ENCODE peak calls at places on chromosomes 2 and 18, in six cellular contexts. Q is suprapubic skin, H is H1, C is Caco-2, Z is lower lobe of right lung, I is OCI-LY7. U is an unnamed sample. For H3K9me3, the result is how much of the 10 kb centered on the place peaks cover.

GRCh38 chr2:39118786-39119499 is 1.9 kb downstream of the SOS1 start:
- DNase-seq in Q (no peak), H (no peak), C (no peak), Z (no peak), I (peak), U (no peak)

GRCh38 chr2:204365778-204366177 is 179.5 kb upstream of the PARD3B start:
- DNase-seq in Q (no peak), H (no peak), C (no peak), Z (no peak), I (no peak), U (no peak)

GRCh38 chr2:172096661-172097547 is 5.8 kb downstream of the DLX2 start:
- DNase-seq in Q (no peak), H (peak), C (peak), Z (no peak), I (no peak), U (no peak)

GRCh38 chr18:22171263-22171838 is 2.0 kb downstream of the GATA6 start:
- DNase-seq in Q (no peak), H (peak), C (no peak), Z (no peak), I (no peak), U (no peak)

GRCh38 chr18:32714571-32715148 is 58.2 kb downstream of the KLHL14 start:
- DNase-seq in Q (no peak), H (peak), C (no peak), Z (no peak), I (peak), U (no peak)

GRCh38 chr18:61991836-61992235 is 99.0 kb upstream of the RNF152 start:
- DNase-seq in Q (no peak), H (no peak), C (no peak), Z (no peak), I (no peak), U (no peak)

GRCh38 chr2:235966396-235966795 is 201.8 kb downstream of the GBX2 start:
- DNase-seq in Q (no peak), H (no peak), C (no peak), Z (no peak), I (no peak), U (no peak)

GRCh38 chr2:239793851-239794250 is 231.3 kb downstream of the NDUFA10 start:
- DNase-seq in Q (no peak), H (no peak), C (no peak), Z (no peak), I (no peak), U (peak)

GRCh38 chr2:190343500-190344274 is at the start of gene INPP1:
- DNase-seq in Q (peak), H (peak), C (peak), Z (peak), I (peak), U (peak)

GRCh38 chr2:111117666-111118454 is 2.9 kb upstream of the BCL2L11 start:
- DNase-seq in Q (peak), H (peak), C (no peak), Z (peak), I (no peak), U (no peak)

GRCh38 chr2:70561893-70562292 is 8.3 kb upstream of the TGFA start:
- DNase-seq in Q (no peak), H (no peak), C (no peak), Z (no peak), I (no peak), U (no peak)

GRCh38 chr2:204325468-204325867 is 219.8 kb upstream of the PARD3B start:
- DNase-seq in Q (no peak), H (peak), C (peak), Z (no peak), I (peak), U (peak)

GRCh38 chr18:48816554-48816953 is 134.2 kb downstream of the SMAD7 start:
- DNase-seq in Q (peak), H (no peak), C (no peak), Z (peak), I (no peak), U (no peak)

GRCh38 chr18:75211721-75212625 is 1.4 kb downstream of the TSHZ1 start:
- DNase-seq in Q (peak), H (peak), C (peak), Z (peak), I (peak), U (peak)

GRCh38 chr2:199977984-199978415 is 22.6 kb downstream of the MAIP1 start:
- DNase-seq in Q (no peak), H (no peak), C (peak), Z (no peak), I (no peak), U (peak)
- TF ChIP-seq CTCF in Q (no peak), H (no peak), C (no peak), Z (no peak), I (no peak), U (no peak)

GRCh38 chr2:169109502-169110409 is 40.4 kb downstream of the DHRS9 start:
- DNase-seq in Q (peak), H (peak), C (peak), Z (peak), I (peak), U (peak)
- H3K4me3 ChIP-seq in Q (no peak), H (peak), C (no peak), Z (no peak), I (no peak), U (no peak)

GRCh38 chr2:13581471-13581870 is 864.7 kb downstream of the TRIB2 start:
- DNase-seq in Q (no peak), H (peak), C (no peak), Z (no peak), I (no peak), U (no peak)
- H3K9me3 ChIP-seq in Q (under half), H (under half), C (under half), Z (under half), I (under half), U (under half)

DNA sequence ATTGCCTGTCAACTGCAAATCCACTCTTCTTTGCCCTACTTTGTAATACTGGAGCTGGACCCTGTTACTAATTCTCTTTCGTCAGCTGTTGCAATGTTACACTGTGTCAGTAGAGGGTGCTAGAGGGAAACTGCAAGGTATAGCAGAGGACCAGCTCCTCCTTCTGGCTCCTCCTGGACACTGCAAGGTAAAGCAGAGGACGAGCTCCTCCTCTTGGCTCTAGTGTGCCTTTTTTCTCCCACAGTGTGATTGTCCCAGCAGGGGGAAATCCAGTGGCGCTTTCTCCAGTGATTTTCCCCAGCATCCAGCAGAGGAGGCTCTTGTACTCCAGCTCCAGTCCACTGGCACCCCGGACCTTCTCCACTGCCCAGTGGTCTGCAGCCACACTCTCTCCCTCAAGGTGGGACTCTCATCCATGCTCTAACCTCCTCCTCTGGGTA is 95.6 kb downstream of the CAPN13 start:
- DNase-seq in Q (peak), H (peak), C (peak), Z (peak), I (peak), U (peak)
- TF ChIP-seq CTCF in Q (peak), H (peak), C (peak), Z (peak), I (peak), U (peak)

GRCh38 chr2:32611771-32612170 is 16.1 kb upstream of the TTC27 start:
- DNase-seq in Q (no peak), H (no peak), C (no peak), Z (no peak), I (no peak), U (no peak)
- H3K4me3 ChIP-seq in Q (no peak), H (no peak), C (no peak), Z (no peak), I (no peak), U (no peak)

DNA sequence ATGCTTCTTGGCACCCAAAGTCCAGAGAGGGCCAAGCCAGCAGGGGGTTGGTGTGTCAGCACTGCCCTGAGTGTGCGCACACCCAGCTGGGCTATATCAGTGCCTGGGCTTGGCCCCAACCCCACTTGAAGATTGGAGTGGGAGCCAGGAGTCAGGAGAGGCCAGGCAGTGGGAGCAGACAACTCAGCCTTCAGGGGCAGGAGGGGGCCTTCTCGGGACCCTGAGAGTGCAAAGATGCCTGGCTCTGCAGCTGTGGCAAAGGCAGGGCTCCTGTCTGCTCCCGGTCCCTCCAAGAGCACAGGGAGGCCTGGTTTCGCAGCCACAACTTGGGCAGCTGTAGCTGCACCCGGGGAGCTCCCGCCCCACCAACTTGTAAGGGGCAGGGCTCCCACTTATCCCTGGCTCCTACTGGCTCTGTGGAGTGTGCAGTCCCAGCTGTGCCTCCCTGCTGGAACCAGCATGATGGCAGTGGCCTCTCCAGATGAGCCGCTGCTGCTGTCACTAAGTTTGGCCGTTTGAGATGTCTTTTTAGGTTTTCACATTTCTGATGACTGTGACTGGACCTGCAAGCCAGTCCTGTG is 148.7 kb upstream of the HS6ST1 start:
- DNase-seq in Q (no peak), H (peak), C (no peak), Z (no peak), I (no peak), U (no peak)
- H3K9me3 ChIP-seq in Q (under half), H (under half), C (under half), Z (under half), I (under half), U (under half)

GRCh38 chr2:238286095-238286494 is 2.3 kb downstream of the PER2 start:
- DNase-seq in Q (no peak), H (no peak), C (no peak), Z (no peak), I (no peak), U (no peak)

GRCh38 chr2:238284802-238285515 is 3.5 kb downstream of the PER2 start:
- DNase-seq in Q (peak), H (no peak), C (no peak), Z (peak), I (no peak), U (peak)

GRCh38 chr2:238286551-238286950 is 1.9 kb downstream of the PER2 start:
- DNase-seq in Q (peak), H (no peak), C (no peak), Z (peak), I (no peak), U (peak)

GRCh38 chr2:238286987-238287386 is 1.4 kb downstream of the PER2 start:
- DNase-seq in Q (no peak), H (no peak), C (no peak), Z (peak), I (no peak), U (no peak)

DNA sequence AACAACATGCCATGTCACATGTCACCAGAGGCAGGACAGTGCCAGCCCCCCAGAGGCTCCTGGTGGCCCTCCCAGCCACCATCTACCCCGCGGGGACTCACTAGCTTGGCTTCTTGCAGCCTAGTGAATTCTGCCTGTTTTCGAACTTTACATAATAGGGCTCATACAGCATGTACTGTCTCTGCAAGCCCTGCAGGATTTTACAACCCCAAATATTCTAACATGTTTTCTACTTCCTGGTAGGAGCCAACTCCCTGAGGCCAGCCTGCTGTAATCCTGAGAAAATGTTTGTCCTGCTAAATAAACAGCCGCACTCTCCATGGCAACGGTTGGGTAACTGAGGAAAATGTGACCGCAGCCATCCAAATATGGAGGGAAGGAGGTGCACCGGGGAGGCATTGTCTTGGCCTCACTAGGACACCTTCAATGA is 2.7 kb downstream of the PER2 start:
- DNase-seq in Q (peak), H (no peak), C (peak), Z (peak), I (no peak), U (peak)
- TF ChIP-seq CTCF in Q (no peak), H (no peak), C (no peak), Z (no peak), I (no peak), U (peak)